ENCODE peak calls at places on chromosome 12, in four cellular contexts. Y is PC-3, E is hepatocyte, Z is neural progenitor cell. V is an unnamed sample.

GRCh38 chr12:88393017-88393767 is 187.1 kb downstream of the KITLG start:
- DNase-seq in Y (peak; percentile 55), E (peak; percentile 19), Z (peak; percentile 40), V (peak; percentile 42)

GRCh38 chr12:95385646-95386045 is 88.3 kb upstream of the METAP2 start:
- DNase-seq in Y (no peak), E (no peak), Z (no peak), V (peak; percentile 62)

GRCh38 chr12:52082026-52082667 is 2.6 kb downstream of the SMIM41 start:
- DNase-seq in Y (no peak), E (peak; percentile 29), Z (peak; percentile 32), V (no peak)

GRCh38 chr12:100476013-100476751 is 2.5 kb downstream of the NR1H4 start:
- DNase-seq in Y (no peak), E (no peak), Z (no peak), V (no peak)

GRCh38 chr12:108253540-108253939 is 85.6 kb downstream of the CMKLR1 start:
- DNase-seq in Y (no peak), E (no peak), Z (peak; percentile 39), V (no peak)

GRCh38 chr12:65204886-65205525 is 35.6 kb downstream of the LEMD3 start:
- DNase-seq in Y (no peak), E (no peak), Z (no peak), V (no peak)

GRCh38 chr12:127696963-127697362 is 570.0 kb upstream of the TMEM132C start:
- DNase-seq in Y (no peak), E (no peak), Z (no peak), V (no peak)

GRCh38 chr12:63865448-63865847 is 20.9 kb downstream of the SRGAP1 start:
- DNase-seq in Y (no peak), E (no peak), Z (no peak), V (no peak)

GRCh38 chr12:69329669-69330428 is 18.3 kb upstream of the LYZ start:
- DNase-seq in Y (peak; percentile 18), E (no peak), Z (no peak), V (no peak)

GRCh38 chr12:52370906-52371608 is 3.8 kb upstream of the KRT85 start:
- DNase-seq in Y (no peak), E (peak; percentile 30), Z (peak; percentile 25), V (peak; percentile 70)

GRCh38 chr12:3308063-3308462 is 182.9 kb upstream of the PRMT8 start:
- DNase-seq in Y (no peak), E (no peak), Z (no peak), V (no peak)

GRCh38 chr12:87687362-87687761 is 341.8 kb downstream of the C12orf50 start:
- DNase-seq in Y (no peak), E (peak; percentile 11), Z (no peak), V (peak; percentile 27)

GRCh38 chr12:65628061-65628460 is 196.2 kb upstream of the HMGA2 start:
- DNase-seq in Y (no peak), E (no peak), Z (no peak), V (peak; percentile 46)

GRCh38 chr12:105041186-105041585 is 43.1 kb downstream of the ALDH1L2 start:
- DNase-seq in Y (no peak), E (no peak), Z (no peak), V (no peak)

GRCh38 chr12:113090740-113091139 is 34.2 kb downstream of the DTX1 start:
- DNase-seq in Y (no peak), E (no peak), Z (no peak), V (no peak)

DNA sequence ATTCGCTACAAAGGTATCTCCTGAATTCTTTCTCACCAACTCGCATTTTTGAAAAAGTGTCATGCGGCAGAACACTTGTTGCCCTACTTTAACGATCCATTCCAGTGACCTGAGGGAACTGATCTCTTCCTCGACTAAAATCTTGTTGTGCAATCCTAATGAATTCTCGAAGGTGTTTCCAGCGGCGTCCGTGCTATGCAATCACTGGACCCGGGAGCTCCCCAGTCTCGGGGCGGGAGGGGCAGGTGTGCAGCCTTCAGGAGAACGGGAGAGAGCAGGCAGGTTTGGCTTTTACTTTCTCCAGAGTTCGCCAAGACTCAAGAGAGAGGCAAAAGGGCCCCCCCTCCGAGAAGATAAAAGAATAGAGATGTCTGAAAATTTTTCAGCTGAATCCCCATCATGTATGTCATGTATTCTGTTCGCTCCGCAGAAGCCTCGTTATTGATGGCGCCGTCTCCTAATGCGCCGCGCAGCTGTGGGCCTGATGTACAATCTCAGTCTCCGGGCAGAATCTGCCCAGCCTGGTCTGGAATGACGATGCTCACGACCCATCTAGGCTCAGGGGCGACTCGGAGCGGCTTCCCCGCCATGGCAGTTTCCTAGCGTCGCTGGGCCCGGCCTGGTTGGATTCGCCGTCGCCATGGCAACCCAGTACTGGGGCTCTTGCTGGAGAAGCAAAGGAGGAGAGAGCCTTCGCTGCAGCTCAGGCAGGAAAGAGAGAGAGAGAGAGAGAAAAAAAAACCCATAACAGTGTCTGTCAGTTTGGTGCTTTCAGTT is 38.3 kb downstream of the PLXNC1 start:
- DNase-seq in Y (no peak), E (peak; percentile 50), Z (peak; percentile 96), V (no peak)
- TF ChIP-seq EZH2 in Y (no peak), E (no peak), Z (no peak), V (no peak)

GRCh38 chr12:25276199-25276937 is 25.6 kb upstream of the KRAS start:
- DNase-seq in Y (peak; percentile 82), E (peak; percentile 85), Z (no peak), V (peak; percentile 69)
- TF ChIP-seq EZH2phosphoT487 in Y (no peak), E (no peak), Z (no peak), V (no peak)

DNA sequence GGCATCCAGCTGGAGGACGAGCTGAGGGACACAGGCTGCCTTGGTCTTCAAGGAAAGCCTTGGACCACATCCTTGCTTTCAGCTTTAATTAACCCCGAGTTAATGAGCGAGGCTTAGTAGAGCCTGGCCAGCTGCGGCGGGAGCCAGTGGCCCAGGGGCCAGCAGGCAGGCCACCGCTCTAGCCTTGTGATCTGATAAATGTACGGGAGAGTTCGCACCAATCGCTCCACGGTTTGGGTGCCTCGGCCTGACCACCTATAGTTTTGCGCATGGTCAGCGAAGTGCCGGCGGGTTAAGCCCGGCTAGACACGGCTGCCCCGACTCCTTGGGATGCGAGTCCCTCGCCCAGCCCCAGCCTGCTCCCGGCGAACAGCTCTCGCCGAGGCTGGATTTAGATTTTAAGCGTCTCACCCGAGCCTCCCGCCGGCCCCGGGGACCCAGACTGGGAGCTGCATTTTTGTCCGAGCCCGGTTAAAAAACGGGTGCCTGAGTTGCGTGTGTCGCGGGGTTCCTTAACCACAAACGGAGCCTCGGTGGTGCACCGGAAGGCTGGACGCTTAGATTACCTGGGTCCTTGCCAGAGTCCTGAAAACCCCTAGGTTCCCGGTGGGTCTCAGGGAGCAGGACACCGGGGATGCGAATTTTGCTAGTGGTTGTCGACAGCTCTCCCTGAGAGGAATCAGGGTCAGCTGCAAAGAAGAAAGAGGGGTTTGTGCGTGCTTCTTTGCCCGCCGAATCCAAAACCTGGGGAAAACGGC is 2.9 kb upstream of the HOXC12 start:
- DNase-seq in Y (no peak), E (no peak), Z (peak; percentile 40), V (no peak)
- TF ChIP-seq EZH2 in Y (no peak), E (peak; percentile 99), Z (peak; percentile 83), V (no peak)

GRCh38 chr12:122726056-122726558 is 4.5 kb downstream of the HCAR1 start:
- DNase-seq in Y (peak; percentile 92), E (peak; percentile 77), Z (no peak), V (no peak)
- TF ChIP-seq EZH2phosphoT487 in Y (no peak), E (no peak), Z (no peak), V (no peak)

V was measured in GM23248.